ENCODE peak calls at places on chromosomes 7 and 10, in seven cellular contexts. W is HCT116, C is GM12878, G is stomach, B is body of pancreas, M is transverse colon, J is IMR-90. Z is an unnamed sample. For H3K4me1, the result is how much of the 10 kb centered on the place peaks cover.

GRCh38 chr10:13684252-13684791 is 97.6 kb downstream of the PRPF18 start:
- DNase-seq in W (no peak), C (no peak), G (peak), B (peak), M (peak), J (peak), Z (no peak)

GRCh38 chr7:158413962-158414961 is 173.4 kb downstream of the PTPRN2 start:
- DNase-seq in W (no peak), C (no peak), G (peak), B (no peak), M (no peak), J (no peak), Z (no peak)

GRCh38 chr10:124636271-124636993 is 107.7 kb downstream of the FAM53B start:
- DNase-seq in W (no peak), C (no peak), G (no peak), B (no peak), M (no peak), J (no peak), Z (no peak)

GRCh38 chr10:92757720-92758119 is 68.0 kb downstream of the HHEX start:
- DNase-seq in W (no peak), C (no peak), G (no peak), B (no peak), M (no peak), J (no peak), Z (no peak)

GRCh38 chr7:14048889-14049288 is 59.4 kb upstream of the ETV1 start:
- DNase-seq in W (no peak), C (no peak), G (no peak), B (no peak), M (no peak), J (no peak), Z (no peak)

GRCh38 chr10:94673614-94674321 is 9.8 kb upstream of the CYP2C18 start:
- DNase-seq in W (no peak), C (no peak), G (no peak), B (no peak), M (no peak), J (no peak), Z (no peak)

GRCh38 chr7:150466477-150466876 is 16.0 kb downstream of the GIMAP8 start:
- DNase-seq in W (no peak), C (no peak), G (no peak), B (no peak), M (no peak), J (no peak), Z (no peak)

GRCh38 chr7:87075671-87076404 is 16.4 kb upstream of the ELAPOR2 start:
- DNase-seq in W (no peak), C (no peak), G (no peak), B (no peak), M (no peak), J (no peak), Z (no peak)

GRCh38 chr7:24902276-24902675 is 77.7 kb downstream of the OSBPL3 start:
- DNase-seq in W (no peak), C (no peak), G (no peak), B (no peak), M (no peak), J (peak), Z (no peak)

GRCh38 chr7:18509491-18509890 is 13.9 kb downstream of the HDAC9 start:
- DNase-seq in W (no peak), C (no peak), G (no peak), B (no peak), M (no peak), J (peak), Z (no peak)

GRCh38 chr7:123748171-123748733 is 551 bp downstream of the WASL start:
- DNase-seq in W (no peak), C (no peak), G (peak), B (peak), M (peak), J (peak), Z (no peak)

GRCh38 chr7:28041508-28042314 is 138.9 kb downstream of the JAZF1 start:
- DNase-seq in W (peak), C (no peak), G (no peak), B (no peak), M (no peak), J (peak), Z (no peak)

GRCh38 chr10:43888551-43888950 is 239.9 kb upstream of the ZNF32 start:
- DNase-seq in W (no peak), C (no peak), G (no peak), B (no peak), M (no peak), J (peak), Z (no peak)

GRCh38 chr7:102287082-102287464 is 405 bp downstream of the SH2B2 start:
- DNase-seq in W (no peak), C (no peak), G (no peak), B (no peak), M (no peak), J (no peak), Z (no peak)

GRCh38 chr7:138981332-138982203 is at the start of gene KIAA1549:
- DNase-seq in W (peak), C (no peak), G (peak), B (peak), M (peak), J (peak), Z (no peak)

GRCh38 chr7:138980575-138981285 is 459 bp downstream of the KIAA1549 start:
- DNase-seq in W (no peak), C (no peak), G (no peak), B (no peak), M (no peak), J (no peak), Z (no peak)

GRCh38 chr7:138979226-138979979 is 1.8 kb downstream of the KIAA1549 start:
- DNase-seq in W (peak), C (no peak), G (no peak), B (peak), M (no peak), J (peak), Z (no peak)

GRCh38 chr7:138978541-138979184 is 2.5 kb downstream of the KIAA1549 start:
- DNase-seq in W (no peak), C (no peak), G (no peak), B (no peak), M (no peak), J (no peak), Z (no peak)

GRCh38 chr7:138979988-138980574 is 1.1 kb downstream of the KIAA1549 start:
- DNase-seq in W (no peak), C (no peak), G (no peak), B (no peak), M (no peak), J (no peak), Z (no peak)
- H3K27ac ChIP-seq in W (no peak), C (no peak), G (peak), B (peak), M (no peak), J (no peak), Z (no peak)

GRCh38 chr7:39603931-39604330 is 19.4 kb upstream of the RALA start:
- DNase-seq in W (no peak), C (no peak), G (no peak), B (no peak), M (no peak), J (no peak), Z (no peak)
- TF ChIP-seq POLR2A in W (no peak), C (no peak), G (no peak), B (no peak), M (no peak), J (no peak), Z (no peak)

GRCh38 chr7:66303454-66304160 is 98.5 kb downstream of the TPST1 start:
- DNase-seq in W (no peak), C (no peak), G (no peak), B (peak), M (no peak), J (no peak), Z (no peak)
- H3K4me1 ChIP-seq in W (under half), C (under half), G (under half), B (half or more), M (under half), J (under half), Z (under half)

GRCh38 chr7:49094866-49095265 is 170.5 kb downstream of the CDC14C start:
- DNase-seq in W (no peak), C (no peak), G (no peak), B (no peak), M (no peak), J (no peak), Z (no peak)

GRCh38 chr7:49089717-49090116 is 165.4 kb downstream of the CDC14C start:
- DNase-seq in W (no peak), C (no peak), G (no peak), B (no peak), M (no peak), J (no peak), Z (no peak)

GRCh38 chr7:49091089-49091488 is 166.7 kb downstream of the CDC14C start:
- DNase-seq in W (no peak), C (no peak), G (no peak), B (no peak), M (no peak), J (no peak), Z (no peak)

GRCh38 chr7:49093218-49093617 is 168.9 kb downstream of the CDC14C start:
- DNase-seq in W (no peak), C (no peak), G (no peak), B (no peak), M (no peak), J (no peak), Z (no peak)

GRCh38 chr7:49091519-49091918 is 167.2 kb downstream of the CDC14C start:
- DNase-seq in W (no peak), C (no peak), G (no peak), B (no peak), M (no peak), J (no peak), Z (no peak)
- H3K27ac ChIP-seq in W (no peak), C (no peak), G (no peak), B (no peak), M (no peak), J (no peak), Z (no peak)

GRCh38 chr10:100535715-100536353 is at the start of gene HIF1AN:
- DNase-seq in W (peak), C (peak), G (peak), B (peak), M (peak), J (peak), Z (peak)
- TF ChIP-seq POLR2A in W (peak), C (peak), G (no peak), B (peak), M (peak), J (peak), Z (peak)

GRCh38 chr7:142809671-142810070 is 38.9 kb downstream of the PRSS2 start:
- DNase-seq in W (no peak), C (no peak), G (no peak), B (no peak), M (no peak), J (no peak), Z (no peak)
- H3K4me1 ChIP-seq in W (under half), C (half or more), G (under half), B (under half), M (under half), J (under half), Z (under half)

GRCh38 chr10:42630537-42631134 is 7.7 kb downstream of the ZNF33B start:
- DNase-seq in W (no peak), C (no peak), G (no peak), B (no peak), M (no peak), J (no peak), Z (no peak)
- H3K27ac ChIP-seq in W (no peak), C (no peak), G (no peak), B (no peak), M (no peak), J (no peak), Z (no peak)

GRCh38 chr7:106284516-106285050 is at the start of gene NAMPT:
- DNase-seq in W (no peak), C (no peak), G (peak), B (peak), M (peak), J (no peak), Z (no peak)
- TF ChIP-seq POLR2A in W (no peak), C (peak), G (no peak), B (peak), M (peak), J (peak), Z (no peak)

GRCh38 chr7:29236649-29237048 is 42.1 kb downstream of the CHN2 start:
- DNase-seq in W (no peak), C (no peak), G (no peak), B (no peak), M (no peak), J (no peak), Z (no peak)
- H3K4me1 ChIP-seq in W (under half), C (under half), G (under half), B (under half), M (under half), J (under half), Z (under half)

GRCh38 chr7:131298608-131298992 is 29.1 kb upstream of the MKLN1 start:
- DNase-seq in W (no peak), C (no peak), G (no peak), B (no peak), M (no peak), J (no peak), Z (no peak)
- H3K27ac ChIP-seq in W (no peak), C (no peak), G (no peak), B (no peak), M (no peak), J (no peak), Z (no peak)